ENCODE peak calls at places on chromosomes 12 and 14, in eight cellular contexts. T is Caki2, W is Peyer's patch, S is NCI-H510A treated with DMSO at 0.1 percent for 48 hours, J is dorsolateral prefrontal cortex, V is T follicular helper cell, G is RWPE1, P is HFFc6. U is an unnamed sample.

GRCh38 chr14:99459491-99460100 is 21.1 kb downstream of the SETD3 start:
- DNase-seq in T (no peak), W (no peak), S (no peak), J (no peak), V (no peak), G (no peak), P (no peak), U (no peak)

GRCh38 chr12:85280138-85280983 is at the start of gene ALX1:
- DNase-seq in T (no peak), W (peak), S (peak), J (no peak), V (no peak), G (peak), P (no peak), U (no peak)

GRCh38 chr14:103372552-103373304 is 12.5 kb upstream of the MARK3 start:
- DNase-seq in T (peak), W (no peak), S (no peak), J (no peak), V (no peak), G (peak), P (peak), U (no peak)

GRCh38 chr12:67981236-67982164 is 7.7 kb upstream of the IFNG-AS1 start:
- DNase-seq in T (peak), W (no peak), S (no peak), J (no peak), V (no peak), G (peak), P (peak), U (no peak)

GRCh38 chr14:54633076-54633475 is 66.1 kb downstream of the SAMD4A start:
- DNase-seq in T (no peak), W (no peak), S (no peak), J (no peak), V (no peak), G (no peak), P (no peak), U (no peak)

GRCh38 chr12:113684053-113684907 is 212.6 kb upstream of the LHX5 start:
- DNase-seq in T (no peak), W (no peak), S (no peak), J (no peak), V (no peak), G (no peak), P (no peak), U (no peak)

GRCh38 chr14:99707921-99708320 is 23.8 kb downstream of the CYP46A1 start:
- DNase-seq in T (no peak), W (no peak), S (no peak), J (no peak), V (no peak), G (no peak), P (no peak), U (peak)

GRCh38 chr12:7162691-7163114 is 26.8 kb upstream of the PEX5 start:
- DNase-seq in T (no peak), W (no peak), S (peak), J (peak), V (peak), G (peak), P (no peak), U (no peak)

GRCh38 chr14:67583711-67584644 is 16.1 kb downstream of the PIGH start:
- DNase-seq in T (peak), W (no peak), S (peak), J (no peak), V (no peak), G (peak), P (peak), U (no peak)

GRCh38 chr14:92877757-92878431 is 45.1 kb upstream of the CHGA start:
- DNase-seq in T (no peak), W (no peak), S (no peak), J (no peak), V (no peak), G (no peak), P (no peak), U (no peak)

GRCh38 chr12:122870867-122871664 is 24.9 kb downstream of the VPS37B start:
- DNase-seq in T (no peak), W (peak), S (no peak), J (no peak), V (no peak), G (no peak), P (peak), U (peak)

U was measured in suprapubic skin.